ENCODE peak calls at places on chromosomes 11 and 22, in six cellular contexts. B is thoracic aorta, Q is cardiac muscle cell, C is IMR-90, G is PC-3, X is adrenal gland. D is an unnamed sample.

GRCh38 chr11:3340025-3340424 is 38.9 kb downstream of the ZNF195 start:
- DNase-seq in B (no peak), Q (peak; percentile 71), C (peak; percentile 85), G (peak; percentile 55), X (no peak), D (peak; percentile 81)

GRCh38 chr11:69240332-69241074 is 53.5 kb upstream of the MYEOV start:
- DNase-seq in B (no peak), Q (peak; percentile 45), C (peak; percentile 14), G (peak; percentile 56), X (peak; percentile 53), D (no peak)

GRCh38 chr11:112734207-112734606 is 227.0 kb upstream of the NCAM1 start:
- DNase-seq in B (no peak), Q (peak; percentile 53), C (peak; percentile 8), G (peak; percentile 22), X (peak; percentile 32), D (peak; percentile 6)

GRCh38 chr22:43835166-43835565 is 23.1 kb upstream of the EFCAB6 start:
- DNase-seq in B (no peak), Q (no peak), C (no peak), G (no peak), X (no peak), D (no peak)

GRCh38 chr11:77175869-77176539 is 48.0 kb downstream of the MYO7A start:
- DNase-seq in B (no peak), Q (no peak), C (no peak), G (no peak), X (peak; percentile 75), D (no peak)

GRCh38 chr11:29448246-29448877 is 568.5 kb downstream of the KCNA4 start:
- DNase-seq in B (no peak), Q (peak; percentile 69), C (peak; percentile 25), G (peak; percentile 27), X (peak; percentile 68), D (no peak)

GRCh38 chr11:44617671-44618461 is 52.4 kb downstream of the CD82 start:
- DNase-seq in B (no peak), Q (no peak), C (no peak), G (no peak), X (no peak), D (no peak)

GRCh38 chr11:130216221-130216550 is 56.6 kb downstream of the ST14 start:
- DNase-seq in B (no peak), Q (no peak), C (no peak), G (no peak), X (no peak), D (no peak)

GRCh38 chr11:36657610-36658225 is 59.7 kb upstream of the RAG2 start:
- DNase-seq in B (no peak), Q (no peak), C (peak; percentile 13), G (no peak), X (no peak), D (no peak)

GRCh38 chr22:45335021-45335818 is 25.5 kb downstream of the FAM118A start:
- DNase-seq in B (no peak), Q (no peak), C (no peak), G (no peak), X (peak; percentile 74), D (no peak)
- H3K4me1 ChIP-seq in B (peaks cover 47% of the 10 kb centered on the region), Q (peaks cover 15% of the 10 kb centered on the region), C (no peaks in the 10 kb centered on the region), G (no peaks in the 10 kb centered on the region), X (peaks cover 32% of the 10 kb centered on the region), D (peaks cover 19% of the 10 kb centered on the region)

DNA sequence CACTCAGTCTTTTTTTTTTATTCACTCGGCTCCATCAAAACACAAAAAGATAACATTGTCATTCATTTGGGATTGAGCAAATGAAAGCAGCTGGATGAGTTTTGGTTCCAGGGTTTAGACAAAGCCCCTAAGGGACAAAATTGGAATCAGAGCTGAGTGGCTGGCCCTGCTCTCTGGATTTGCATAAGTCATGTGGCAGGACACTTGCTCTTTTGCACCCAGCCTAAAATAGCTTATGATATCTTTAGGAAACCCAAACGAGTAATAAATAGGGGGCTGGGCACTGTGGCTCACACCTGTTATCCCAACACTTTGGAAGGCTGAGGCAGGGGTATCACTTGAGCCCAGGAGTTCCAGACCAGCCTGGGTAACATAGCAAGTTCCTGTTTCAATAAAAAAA is 11.0 kb upstream of the TMEM121B start:
- DNase-seq in B (no peak), Q (no peak), C (no peak), G (no peak), X (no peak), D (no peak)
- TF ChIP-seq CTCF in B (no peak), Q (no peak), C (no peak), G (no peak), X (no peak), D (no peak)

GRCh38 chr11:75324740-75325139 is 26.7 kb downstream of the ARRB1 start:
- DNase-seq in B (no peak), Q (no peak), C (no peak), G (no peak), X (no peak), D (no peak)

GRCh38 chr11:75326439-75326810 is 25.0 kb downstream of the ARRB1 start:
- DNase-seq in B (no peak), Q (no peak), C (no peak), G (no peak), X (no peak), D (no peak)

GRCh38 chr11:75325713-75326438 is 25.6 kb downstream of the ARRB1 start:
- DNase-seq in B (peak; percentile 56), Q (peak; percentile 93), C (peak; percentile 97), G (peak; percentile 89), X (peak; percentile 50), D (peak; percentile 82)

GRCh38 chr11:75323609-75324008 is 27.9 kb downstream of the ARRB1 start:
- DNase-seq in B (no peak), Q (no peak), C (no peak), G (no peak), X (no peak), D (no peak)

GRCh38 chr11:75324189-75324588 is 27.3 kb downstream of the ARRB1 start:
- DNase-seq in B (no peak), Q (no peak), C (no peak), G (no peak), X (no peak), D (no peak)
- H3K4me1 ChIP-seq in B (peaks cover 10% of the 10 kb centered on the region), Q (no peaks in the 10 kb centered on the region), C (peaks cover 15% of the 10 kb centered on the region), G (peaks cover 35% of the 10 kb centered on the region), X (peaks cover 11% of the 10 kb centered on the region), D (no peaks in the 10 kb centered on the region)

GRCh38 chr22:33083212-33083611 is 25.0 kb upstream of the SYN3 start:
- DNase-seq in B (no peak), Q (no peak), C (no peak), G (peak; percentile 17), X (no peak), D (no peak)
- TF ChIP-seq CTCF in B (no peak), Q (no peak), C (no peak), G (peak; percentile 27), X (no peak), D (peak; percentile 68)

GRCh38 chr22:26553056-26553752 is 36.7 kb downstream of the TPST2 start:
- DNase-seq in B (no peak), Q (peak; percentile 75), C (peak; percentile 94), G (peak; percentile 44), X (no peak), D (peak; percentile 75)

GRCh38 chr22:26554956-26555355 is 35.0 kb downstream of the TPST2 start:
- DNase-seq in B (no peak), Q (no peak), C (no peak), G (no peak), X (no peak), D (no peak)

GRCh38 chr22:26556904-26557303 is 33.0 kb downstream of the TPST2 start:
- DNase-seq in B (no peak), Q (no peak), C (no peak), G (no peak), X (peak; percentile 61), D (no peak)

GRCh38 chr22:26558246-26558895 is 31.6 kb downstream of the TPST2 start:
- DNase-seq in B (no peak), Q (peak; percentile 27), C (peak; percentile 46), G (no peak), X (no peak), D (no peak)

DNA sequence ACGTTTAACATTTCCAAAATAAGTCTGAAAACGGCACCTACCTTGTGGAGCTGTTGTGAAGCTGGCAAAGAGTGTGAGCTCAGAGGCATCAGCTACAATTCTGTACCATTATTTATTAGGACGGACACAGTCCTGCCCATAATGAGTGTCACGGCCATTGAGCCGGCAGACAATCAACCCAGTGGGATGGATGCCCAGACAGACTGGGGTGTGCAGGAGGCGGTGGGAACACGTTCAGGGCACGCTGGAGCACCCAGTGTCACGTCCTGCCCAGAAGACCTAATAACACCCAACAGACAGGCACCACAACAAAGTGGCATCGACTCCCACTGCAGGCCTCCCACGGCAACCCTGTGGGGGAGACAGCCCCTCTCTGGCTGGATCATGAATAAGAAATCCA is 34.5 kb downstream of the TPST2 start:
- DNase-seq in B (no peak), Q (no peak), C (no peak), G (no peak), X (no peak), D (no peak)
- H3K4me1 ChIP-seq in B (peaks cover 20% of the 10 kb centered on the region), Q (no peaks in the 10 kb centered on the region), C (peaks cover 24% of the 10 kb centered on the region), G (no peaks in the 10 kb centered on the region), X (peaks cover 58% of the 10 kb centered on the region), D (peaks cover 23% of the 10 kb centered on the region)

GRCh38 chr22:37472418-37473006 is 13.7 kb downstream of the MFNG start:
- DNase-seq in B (no peak), Q (peak; percentile 38), C (peak; percentile 28), G (peak; percentile 54), X (peak; percentile 56), D (no peak)
- TF ChIP-seq CTCF in B (no peak), Q (peak; percentile 66), C (peak; percentile 60), G (peak; percentile 72), X (peak; percentile 50), D (peak; percentile 72)

GRCh38 chr11:57294225-57295131 is 30.3 kb downstream of the TNKS1BP1 start:
- DNase-seq in B (no peak), Q (peak; percentile 64), C (peak; percentile 52), G (peak; percentile 64), X (peak; percentile 22), D (no peak)
- H3K4me1 ChIP-seq in B (peaks cover 17% of the 10 kb centered on the region), Q (peaks cover 11% of the 10 kb centered on the region), C (peaks cover 18% of the 10 kb centered on the region), G (peaks cover 23% of the 10 kb centered on the region), X (peaks cover 11% of the 10 kb centered on the region), D (peaks cover 35% of the 10 kb centered on the region)

DNA sequence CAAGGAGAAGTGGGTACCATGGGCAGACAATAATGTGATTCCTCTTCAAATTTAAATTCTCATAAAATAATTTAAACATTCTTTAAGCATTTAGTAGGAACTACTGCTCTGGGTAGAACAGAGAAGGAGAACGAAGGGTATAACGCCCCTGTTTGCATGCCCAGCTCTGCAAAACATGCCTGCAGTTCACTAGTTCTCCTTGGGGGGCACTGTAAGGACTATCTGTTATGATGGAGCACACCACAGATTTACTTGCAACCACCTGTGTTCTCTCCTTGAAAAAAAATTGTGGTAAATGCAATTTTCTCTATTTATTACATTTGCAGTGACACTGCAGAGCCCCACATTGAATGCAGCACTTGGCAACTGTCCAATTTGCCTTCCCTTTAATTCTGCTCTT is 100.3 kb downstream of the GUCY1A2 start:
- DNase-seq in B (no peak), Q (peak; percentile 24), C (peak; percentile 0), G (peak; percentile 65), X (peak; percentile 28), D (no peak)
- TF ChIP-seq CTCF in B (no peak), Q (peak; percentile 45), C (no peak), G (peak; percentile 71), X (peak; percentile 32), D (peak; percentile 49)